ENCODE peak calls at places on chromosomes 16 and 17, in five cellular contexts. M is testis, L is H1, F is H54, Y is tibial nerve. X is an unnamed sample.

GRCh38 chr17:27293359-27293897 is 486 bp upstream of the WSB1 start:
- DNase-seq in M (no peak), L (no peak), F (no peak), Y (no peak), X (no peak)

GRCh38 chr17:51442112-51442865 is 181.9 kb downstream of the UTP18 start:
- DNase-seq in M (no peak), L (no peak), F (no peak), Y (no peak), X (no peak)

GRCh38 chr16:30395155-30395991 is at the start of gene ZNF48:
- DNase-seq in M (peak; percentile 91), L (no peak), F (peak; percentile 65), Y (peak; percentile 59), X (peak; percentile 87)

GRCh38 chr16:68146583-68146982 is 61.4 kb downstream of the NFATC3 start:
- DNase-seq in M (no peak), L (no peak), F (no peak), Y (no peak), X (peak; percentile 50)

GRCh38 chr17:41687828-41688640 is 651 bp upstream of the EIF1 start:
- DNase-seq in M (peak; percentile 77), L (no peak), F (no peak), Y (peak; percentile 65), X (peak; percentile 65)

GRCh38 chr17:79097226-79098055 is 22.8 kb downstream of the ENGASE start:
- DNase-seq in M (peak; percentile 48), L (no peak), F (no peak), Y (no peak), X (no peak)

GRCh38 chr16:19008770-19009169 is 25.0 kb downstream of the TMC7 start:
- DNase-seq in M (no peak), L (no peak), F (no peak), Y (no peak), X (no peak)

GRCh38 chr17:68906638-68907037 is 48.6 kb downstream of the ABCA8 start:
- DNase-seq in M (no peak), L (no peak), F (no peak), Y (no peak), X (no peak)

GRCh38 chr16:5442986-5443385 is 345.4 kb upstream of the EEF2KMT start:
- DNase-seq in M (no peak), L (no peak), F (no peak), Y (no peak), X (no peak)

GRCh38 chr17:64355536-64356303 is 34.9 kb downstream of the PECAM1 start:
- DNase-seq in M (no peak), L (no peak), F (no peak), Y (no peak), X (no peak)

GRCh38 chr17:47252209-47252608 is 1.4 kb upstream of the ITGB3 start:
- DNase-seq in M (no peak), L (no peak), F (no peak), Y (no peak), X (peak; percentile 45)

GRCh38 chr17:43010667-43011308 is 4.2 kb downstream of the IFI35 start:
- DNase-seq in M (no peak), L (no peak), F (no peak), Y (no peak), X (peak; percentile 28)

GRCh38 chr17:11730747-11731146 is 132.5 kb downstream of the DNAH9 start:
- DNase-seq in M (no peak), L (no peak), F (no peak), Y (no peak), X (no peak)

GRCh38 chr17:77437017-77437416 is 296.2 kb downstream of the SEC14L1 start:
- DNase-seq in M (no peak), L (no peak), F (no peak), Y (no peak), X (no peak)

GRCh38 chr17:79761894-79762570 is 15.9 kb upstream of the CBX2 start:
- DNase-seq in M (no peak), L (no peak), F (no peak), Y (no peak), X (no peak)

GRCh38 chr17:17391575-17392370 is 85.0 kb upstream of the MED9 start:
- DNase-seq in M (peak; percentile 82), L (no peak), F (no peak), Y (no peak), X (peak; percentile 32)

GRCh38 chr17:43772877-43773648 is 5.7 kb downstream of the DUSP3 start:
- DNase-seq in M (no peak), L (no peak), F (no peak), Y (peak; percentile 35), X (no peak)

GRCh38 chr16:86199871-86200700 is 301.1 kb downstream of the IRF8 start:
- DNase-seq in M (no peak), L (no peak), F (no peak), Y (no peak), X (no peak)
- TF ChIP-seq POLR2A in M (no peak), L (no peak), F (no peak), Y (no peak), X (no peak)

DNA sequence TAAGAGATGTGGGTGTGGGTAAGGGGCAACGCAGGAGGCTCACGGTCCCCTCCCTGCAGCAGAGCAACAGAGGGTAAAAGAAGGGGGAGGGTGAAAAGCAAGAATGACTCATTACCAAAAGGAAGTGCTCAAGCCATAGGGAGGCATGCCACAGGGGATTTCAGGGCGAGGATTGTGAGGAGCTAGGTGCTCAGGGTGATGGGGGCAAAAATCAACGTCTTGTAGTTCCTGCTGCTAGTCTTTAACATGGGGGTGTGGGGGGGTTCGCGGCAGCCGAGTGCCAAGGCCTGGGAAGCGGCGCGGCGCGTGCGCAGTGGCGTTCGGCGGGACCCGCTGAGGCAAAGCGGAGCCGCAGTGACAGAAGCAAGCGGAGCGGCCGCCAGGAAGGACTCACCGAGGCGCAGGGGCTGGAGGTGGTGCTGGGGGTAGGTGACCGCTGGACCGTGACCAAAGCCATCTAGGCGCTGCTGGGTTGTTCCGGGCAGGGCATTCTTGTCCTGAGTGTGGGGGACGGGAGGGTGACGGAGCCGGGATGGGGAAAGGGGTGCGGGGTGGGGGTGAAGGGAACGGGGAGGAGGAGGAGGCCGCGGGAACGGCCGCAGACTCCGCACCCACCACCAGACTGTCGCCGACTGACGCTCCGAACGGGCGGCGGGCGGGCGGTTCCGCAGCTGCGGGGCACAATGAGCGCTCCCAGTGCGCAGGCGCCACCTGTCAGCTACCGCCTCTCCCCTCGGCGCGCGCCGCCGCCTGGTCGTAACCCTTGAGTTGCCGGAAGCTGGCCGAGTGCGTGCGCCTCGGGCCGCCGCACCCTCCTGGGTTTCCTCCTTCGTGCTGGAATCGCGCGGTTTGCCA is at the start of gene SSH2:
- DNase-seq in M (peak; percentile 90), L (no peak), F (peak; percentile 49), Y (peak; percentile 55), X (peak; percentile 94)
- TF ChIP-seq POLR2A in M (no peak), L (peak; percentile 26), F (peak; percentile 66), Y (no peak), X (peak; percentile 39)

GRCh38 chr16:89562027-89562599 is 1.6 kb downstream of the RPL13 start:
- DNase-seq in M (no peak), L (no peak), F (no peak), Y (no peak), X (no peak)

GRCh38 chr16:89562939-89563338 is 2.5 kb downstream of the RPL13 start:
- DNase-seq in M (no peak), L (no peak), F (no peak), Y (no peak), X (no peak)

GRCh38 chr16:89565256-89565505 is 4.7 kb downstream of the RPL13 start:
- DNase-seq in M (no peak), L (no peak), F (no peak), Y (no peak), X (no peak)

GRCh38 chr16:89564476-89565255 is 4.2 kb downstream of the RPL13 start:
- DNase-seq in M (no peak), L (no peak), F (no peak), Y (no peak), X (peak; percentile 38)

DNA sequence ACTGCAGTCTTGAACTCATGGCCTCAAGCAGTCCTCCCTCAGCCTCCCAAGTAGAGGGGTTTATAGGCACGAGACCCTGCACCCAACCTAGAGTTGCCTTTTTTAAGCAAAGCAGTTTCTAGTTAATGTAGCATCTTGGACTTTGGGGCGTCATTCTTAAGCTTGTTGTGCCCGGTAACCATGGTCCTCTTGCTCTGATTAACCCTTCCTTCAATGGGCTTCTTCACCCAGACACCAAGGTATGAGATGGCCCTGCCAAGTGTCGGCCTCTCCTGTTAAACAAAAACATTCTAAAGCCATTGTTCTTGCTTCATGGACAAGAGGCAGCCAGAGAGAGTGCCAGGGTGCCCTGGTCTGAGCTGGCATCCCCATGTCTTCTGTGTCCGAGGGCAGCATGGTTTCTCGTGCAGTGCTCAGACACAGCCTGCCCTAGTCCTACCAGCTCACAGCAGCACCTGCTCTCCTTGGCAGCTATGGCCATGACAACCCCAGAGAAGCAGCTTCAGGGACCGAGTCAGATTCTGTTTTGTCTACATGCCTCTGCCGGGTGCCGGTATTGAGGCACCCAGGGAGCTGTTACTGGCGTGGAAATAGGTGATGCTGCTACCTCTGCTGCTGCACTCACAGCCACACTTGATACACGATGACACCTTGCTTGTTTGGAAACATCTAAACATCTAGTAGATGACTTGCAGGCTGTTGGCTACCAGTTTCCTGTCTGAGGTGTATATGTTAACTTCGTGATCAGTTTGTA is 3.3 kb downstream of the RPL13 start:
- DNase-seq in M (no peak), L (no peak), F (no peak), Y (no peak), X (no peak)
- TF ChIP-seq POLR2A in M (no peak), L (peak; percentile 49), F (no peak), Y (no peak), X (no peak)

GRCh38 chr16:15604460-15605390 is 38.2 kb downstream of the MARF1 start:
- DNase-seq in M (no peak), L (no peak), F (no peak), Y (no peak), X (peak; percentile 29)
- TF ChIP-seq POLR2A in M (no peak), L (no peak), F (no peak), Y (no peak), X (peak; percentile 48)

GRCh38 chr16:1543085-1543896 is 9.8 kb downstream of the TMEM204 start:
- DNase-seq in M (peak; percentile 37), L (no peak), F (peak; percentile 95), Y (peak; percentile 38), X (peak; percentile 35)
- TF ChIP-seq POLR2A in M (no peak), L (no peak), F (peak; percentile 13), Y (no peak), X (no peak)